ENCODE peak calls at places on chromosomes 7 and 10, in five cellular contexts. A, T, P, Z and W are unnamed samples.

GRCh38 chr7:44200699-44201461 is at the start of gene YKT6:
- DNase-seq in P (peak; percentile 91), T (peak; percentile 90), A (peak; percentile 100), Z (peak; percentile 74), W (peak; percentile 95)

GRCh38 chr7:55160539-55160938 is 141.7 kb downstream of the EGFR start:
- DNase-seq in Z (no peak), P (peak; percentile 45), A (no peak), T (no peak), W (no peak)

GRCh38 chr7:29243777-29244655 is 49.4 kb downstream of the CHN2 start:
- DNase-seq in T (no peak), Z (no peak), A (peak; percentile 19), P (no peak), W (no peak)

GRCh38 chr10:66783296-66783695 is 142.5 kb upstream of the LRRTM3 start:
- DNase-seq in P (no peak), T (peak; percentile 40), Z (no peak), A (peak; percentile 1), W (no peak)

GRCh38 chr10:119737827-119738226 is 12.0 kb downstream of the INPP5F start:
- DNase-seq in Z (no peak), A (peak; percentile 70), P (peak; percentile 83), T (peak; percentile 94), W (no peak)

GRCh38 chr10:3538850-3539531 is 246.0 kb downstream of the KLF6 start:
- DNase-seq in Z (no peak), P (peak; percentile 97), A (peak; percentile 92), T (peak; percentile 99), W (no peak)

GRCh38 chr10:96043895-96044580 is 655 bp downstream of the CCNJ start:
- DNase-seq in A (peak; percentile 43), Z (no peak), T (no peak), P (peak; percentile 25), W (peak; percentile 44)

GRCh38 chr7:40580776-40581175 is 446.0 kb downstream of the SUGCT start:
- DNase-seq in Z (no peak), P (no peak), T (no peak), A (no peak), W (no peak)